ENCODE peak calls at places on chromosome 1, in eight cellular contexts. H is cardiac muscle cell; O is activated T-helper 1 cell treated with anti-CD3 and anti-CD28 coated beads, Interleukin-12 subunit alpha, Interleukin-12 subunit beta, Interleukin-2, Interleukin-4 antibody, amounts not matched to agents 30 ng/mL and 10 ng/mL and 1 ng/mL, durations not matched to agents 14 hours and 24 hours and 36 hours; Y is colonic mucosa; R is T-helper 9 cell; Z is GM18507; J is neural progenitor cell; U is stimulated activated CD4-positive, alpha-beta T cell treated with anti-CD3 and anti-CD28 coated beads, TNF-alpha, amount 100 ng/mL, for 1 hour. T is an unnamed sample.

GRCh38 chr1:16073490-16074104 is at the start of gene FAM131C:
- DNase-seq in O (peak), Y (peak), Z (peak), U (peak), R (peak), H (no peak), J (peak), T (no peak)

GRCh38 chr1:154772056-154772455 is 98.0 kb downstream of the KCNN3 start:
- DNase-seq in O (no peak), U (no peak), J (no peak), Z (no peak), H (no peak), R (no peak), Y (no peak), T (no peak)

GRCh38 chr1:244863491-244864252 is 671 bp downstream of the HNRNPU start:
- DNase-seq in J (no peak), Y (peak), O (no peak), H (no peak), Z (no peak), R (no peak), U (peak), T (no peak)

GRCh38 chr1:66623812-66624211 is 89.9 kb downstream of the SGIP1 start:
- DNase-seq in J (no peak), H (peak), U (no peak), O (no peak), R (no peak), Z (no peak), Y (no peak), T (no peak)

GRCh38 chr1:205456383-205456867 is 580 bp upstream of the BLACAT1 start:
- DNase-seq in J (peak), Z (no peak), R (no peak), H (no peak), Y (no peak), U (no peak), O (no peak), T (no peak)

GRCh38 chr1:160666079-160666442 is 19.2 kb upstream of the SLAMF1 start:
- DNase-seq in U (no peak), Z (no peak), O (no peak), R (no peak), J (no peak), Y (no peak), H (no peak), T (no peak)

GRCh38 chr1:161718559-161719324 is 2.6 kb upstream of the FCRLB start:
- DNase-seq in Y (no peak), Z (no peak), J (no peak), O (no peak), H (no peak), R (no peak), U (no peak), T (no peak)

GRCh38 chr1:182304218-182305016 is 87.2 kb downstream of the GLUL start:
- DNase-seq in Z (no peak), H (peak), J (no peak), Y (no peak), U (no peak), R (no peak), O (no peak), T (no peak)

GRCh38 chr1:103373991-103374390 is 151.5 kb upstream of the RNPC3 start:
- DNase-seq in U (no peak), R (no peak), H (no peak), J (no peak), Y (no peak), Z (no peak), O (no peak), T (no peak)

GRCh38 chr1:162171078-162171477 is 101.6 kb downstream of the NOS1AP start:
- DNase-seq in Z (no peak), U (no peak), R (no peak), J (no peak), Y (no peak), O (no peak), H (no peak), T (no peak)

GRCh38 chr1:180151508-180151907 is 3.2 kb upstream of the QSOX1 start:
- DNase-seq in O (no peak), H (peak), U (no peak), Z (no peak), Y (no peak), J (no peak), R (no peak), T (no peak)

GRCh38 chr1:207822602-207823451 is 71.0 kb downstream of the CD46 start:
- DNase-seq in R (peak), Y (peak), Z (peak), J (peak), O (peak), H (no peak), U (peak), T (no peak)